ENCODE peak calls at places on chromosomes 16 and 17, in six cellular contexts. One of them, this sample, is unnamed.
A peak's percentile ranks its signal among the peaks of the same experiment; 100 is the strongest.

GRCh38 chr16:13957197-13958078 is 37.5 kb downstream of the ERCC4 start:
- DNase-seq in kidney: peak; percentile 93
- DNase-seq in psoas muscle: peak; percentile 80
- DNase-seq in aorta: peak; percentile 81
- DNase-seq in lower lobe of right lung: peak; percentile 78
- DNase-seq in OCI-LY7: no peak
- DNase-seq in this sample: peak; percentile 86

GRCh38 chr17:38730526-38731379 is 612 bp downstream of the CISD3 start:
- DNase-seq in kidney: peak; percentile 96
- DNase-seq in psoas muscle: peak; percentile 87
- DNase-seq in aorta: peak; percentile 75
- DNase-seq in lower lobe of right lung: peak; percentile 91
- DNase-seq in OCI-LY7: peak; percentile 25
- DNase-seq in this sample: peak; percentile 90

GRCh38 chr16:73339821-73340220 is 291.9 kb upstream of the ZFHX3 start:
- DNase-seq in kidney: no peak
- DNase-seq in psoas muscle: no peak
- DNase-seq in aorta: no peak
- DNase-seq in lower lobe of right lung: no peak
- DNase-seq in OCI-LY7: no peak
- DNase-seq in this sample: no peak

GRCh38 chr16:23324727-23325126 is 22.6 kb downstream of the SCNN1B start:
- DNase-seq in kidney: peak; percentile 41
- DNase-seq in psoas muscle: no peak
- DNase-seq in aorta: no peak
- DNase-seq in lower lobe of right lung: peak; percentile 90
- DNase-seq in OCI-LY7: no peak
- DNase-seq in this sample: peak; percentile 60

GRCh38 chr17:8621585-8621984 is 8.9 kb downstream of the MYH10 start:
- DNase-seq in kidney: no peak
- DNase-seq in psoas muscle: no peak
- DNase-seq in aorta: no peak
- DNase-seq in lower lobe of right lung: no peak
- DNase-seq in OCI-LY7: no peak
- DNase-seq in this sample: no peak

GRCh38 chr17:34781571-34782108 is 179.6 kb downstream of the CCT6B start:
- DNase-seq in kidney: no peak
- DNase-seq in psoas muscle: no peak
- DNase-seq in aorta: no peak
- DNase-seq in lower lobe of right lung: no peak
- DNase-seq in OCI-LY7: no peak
- DNase-seq in this sample: no peak

GRCh38 chr17:4035081-4035680 is 70.9 kb upstream of the ATP2A3 start:
- DNase-seq in kidney: no peak
- DNase-seq in psoas muscle: no peak
- DNase-seq in aorta: no peak
- DNase-seq in lower lobe of right lung: no peak
- DNase-seq in OCI-LY7: no peak
- DNase-seq in this sample: no peak

GRCh38 chr17:40844671-40845107 is 22.3 kb upstream of the KRT10 start:
- DNase-seq in kidney: no peak
- DNase-seq in psoas muscle: no peak
- DNase-seq in aorta: no peak
- DNase-seq in lower lobe of right lung: no peak
- DNase-seq in OCI-LY7: no peak
- DNase-seq in this sample: no peak

GRCh38 chr16:57800213-57801097 is 1.8 kb downstream of the KIFC3 start:
- DNase-seq in kidney: peak; percentile 66
- DNase-seq in psoas muscle: no peak
- DNase-seq in aorta: peak; percentile 44
- DNase-seq in lower lobe of right lung: peak; percentile 41
- DNase-seq in OCI-LY7: no peak
- DNase-seq in this sample: no peak

GRCh38 chr17:39767147-39767546 is 29.4 kb downstream of the GRB7 start:
- DNase-seq in kidney: no peak
- DNase-seq in psoas muscle: no peak
- DNase-seq in aorta: no peak
- DNase-seq in lower lobe of right lung: no peak
- DNase-seq in OCI-LY7: no peak
- DNase-seq in this sample: no peak

GRCh38 chr17:9833922-9834321 is 8.2 kb downstream of the GLP2R start:
- DNase-seq in kidney: no peak
- DNase-seq in psoas muscle: no peak
- DNase-seq in aorta: no peak
- DNase-seq in lower lobe of right lung: no peak
- DNase-seq in OCI-LY7: no peak
- DNase-seq in this sample: no peak

GRCh38 chr16:70635356-70636016 is 10.9 kb upstream of the IL34 start:
- DNase-seq in kidney: no peak
- DNase-seq in psoas muscle: no peak
- DNase-seq in aorta: peak; percentile 65
- DNase-seq in lower lobe of right lung: no peak
- DNase-seq in OCI-LY7: no peak
- DNase-seq in this sample: no peak

GRCh38 chr16:86826931-86827330 is 248.6 kb downstream of the FOXL1 start:
- DNase-seq in kidney: no peak
- DNase-seq in psoas muscle: no peak
- DNase-seq in aorta: no peak
- DNase-seq in lower lobe of right lung: no peak
- DNase-seq in OCI-LY7: no peak
- DNase-seq in this sample: no peak

GRCh38 chr17:29357232-29357631 is 32.9 kb upstream of the TAOK1 start:
- DNase-seq in kidney: no peak
- DNase-seq in psoas muscle: no peak
- DNase-seq in aorta: no peak
- DNase-seq in lower lobe of right lung: no peak
- DNase-seq in OCI-LY7: no peak
- DNase-seq in this sample: no peak

GRCh38 chr17:80878876-80879722 is 112.5 kb upstream of the CHMP6 start:
- DNase-seq in kidney: peak; percentile 46
- DNase-seq in psoas muscle: peak; percentile 33
- DNase-seq in aorta: no peak
- DNase-seq in lower lobe of right lung: no peak
- DNase-seq in OCI-LY7: no peak
- DNase-seq in this sample: peak; percentile 33

GRCh38 chr17:55410722-55411462 is 10.7 kb downstream of the MMD start:
- DNase-seq in kidney: no peak
- DNase-seq in psoas muscle: no peak
- DNase-seq in aorta: no peak
- DNase-seq in lower lobe of right lung: no peak
- DNase-seq in OCI-LY7: no peak
- DNase-seq in this sample: no peak

GRCh38 chr16:53768593-53768992 is 64.6 kb downstream of the FTO start:
- DNase-seq in kidney: no peak
- DNase-seq in psoas muscle: no peak
- DNase-seq in aorta: no peak
- DNase-seq in lower lobe of right lung: no peak
- DNase-seq in OCI-LY7: no peak
- DNase-seq in this sample: no peak

GRCh38 chr16:78072275-78072674 is 27.2 kb upstream of the WWOX start:
- DNase-seq in kidney: no peak
- DNase-seq in psoas muscle: no peak
- DNase-seq in aorta: no peak
- DNase-seq in lower lobe of right lung: no peak
- DNase-seq in OCI-LY7: no peak
- DNase-seq in this sample: no peak

DNA sequence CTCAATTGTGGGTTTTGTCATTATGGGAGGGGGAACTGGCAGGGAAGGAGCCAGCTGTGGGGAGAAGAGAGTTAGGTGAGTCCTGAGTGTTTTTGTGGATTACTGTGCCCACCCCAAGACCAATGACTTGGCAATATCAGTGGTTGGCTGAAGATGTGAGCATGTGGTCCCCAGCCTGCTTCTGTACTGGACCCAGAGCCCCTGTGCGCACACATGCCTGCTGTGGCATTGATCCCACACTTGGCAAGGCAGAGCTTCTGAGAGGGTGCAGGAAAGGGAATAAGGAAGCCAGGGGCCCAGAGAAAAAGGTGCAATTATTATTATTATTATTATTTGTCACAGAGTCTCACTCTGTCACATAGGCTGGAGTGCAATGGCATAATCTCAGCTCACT is 1.3 kb downstream of the PRAC1 start:
- DNase-seq in kidney: no peak
- DNase-seq in psoas muscle: no peak
- DNase-seq in aorta: no peak
- DNase-seq in lower lobe of right lung: no peak
- DNase-seq in OCI-LY7: no peak
- DNase-seq in this sample: no peak
- H3K4me1 ChIP-seq in kidney: peaks cover 7% of the 10 kb centered on the region
- H3K4me1 ChIP-seq in psoas muscle: peaks cover 12% of the 10 kb centered on the region
- H3K4me1 ChIP-seq in aorta: no peaks in the 10 kb centered on the region
- H3K4me1 ChIP-seq in lower lobe of right lung: peaks cover 41% of the 10 kb centered on the region
- H3K4me1 ChIP-seq in OCI-LY7: no peaks in the 10 kb centered on the region
- H3K4me1 ChIP-seq in this sample: no peaks in the 10 kb centered on the region

GRCh38 chr17:77645441-77646430 is 312.8 kb upstream of the TNRC6C start:
- DNase-seq in kidney: no peak
- DNase-seq in psoas muscle: no peak
- DNase-seq in aorta: no peak
- DNase-seq in lower lobe of right lung: no peak
- DNase-seq in OCI-LY7: no peak
- DNase-seq in this sample: no peak
- H3K4me1 ChIP-seq in kidney: no peaks in the 10 kb centered on the region
- H3K4me1 ChIP-seq in psoas muscle: no peaks in the 10 kb centered on the region
- H3K4me1 ChIP-seq in aorta: no peaks in the 10 kb centered on the region
- H3K4me1 ChIP-seq in lower lobe of right lung: no peaks in the 10 kb centered on the region
- H3K4me1 ChIP-seq in OCI-LY7: no peaks in the 10 kb centered on the region
- H3K4me1 ChIP-seq in this sample: no peaks in the 10 kb centered on the region

DNA sequence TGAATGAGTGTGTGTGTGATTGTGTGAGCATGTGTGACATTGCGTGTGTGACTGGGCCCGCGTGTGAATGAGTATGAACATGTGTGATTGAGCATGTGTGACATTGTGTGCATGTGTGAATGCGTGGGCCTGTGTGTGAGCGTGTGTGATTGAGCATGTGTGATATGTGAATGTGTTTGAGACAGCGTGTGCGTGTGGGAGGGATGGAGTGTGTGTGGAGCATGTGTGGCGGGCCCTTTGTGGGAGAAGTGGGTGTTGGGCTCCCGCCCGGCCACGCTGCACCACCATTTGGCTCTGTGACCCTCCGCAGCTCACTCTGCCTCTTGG is 22.7 kb upstream of the GSE1 start:
- DNase-seq in kidney: no peak
- DNase-seq in psoas muscle: no peak
- DNase-seq in aorta: no peak
- DNase-seq in lower lobe of right lung: no peak
- DNase-seq in OCI-LY7: no peak
- DNase-seq in this sample: no peak
- H3K4me1 ChIP-seq in kidney: peaks cover 3% of the 10 kb centered on the region
- H3K4me1 ChIP-seq in psoas muscle: peaks cover 15% of the 10 kb centered on the region
- H3K4me1 ChIP-seq in aorta: no peaks in the 10 kb centered on the region
- H3K4me1 ChIP-seq in lower lobe of right lung: peaks cover 10% of the 10 kb centered on the region
- H3K4me1 ChIP-seq in OCI-LY7: peaks cover 7% of the 10 kb centered on the region
- H3K4me1 ChIP-seq in this sample: peaks cover 6% of the 10 kb centered on the region

GRCh38 chr17:76072149-76072858 is at the start of gene SRP68:
- DNase-seq in kidney: peak; percentile 97
- DNase-seq in psoas muscle: peak; percentile 96
- DNase-seq in aorta: peak; percentile 95
- DNase-seq in lower lobe of right lung: peak; percentile 95
- DNase-seq in OCI-LY7: peak; percentile 90
- DNase-seq in this sample: peak; percentile 93
- H3K4me1 ChIP-seq in kidney: peaks cover 25% of the 10 kb centered on the region
- H3K4me1 ChIP-seq in psoas muscle: peaks cover 48% of the 10 kb centered on the region
- H3K4me1 ChIP-seq in aorta: no peaks in the 10 kb centered on the region
- H3K4me1 ChIP-seq in lower lobe of right lung: peaks cover 60% of the 10 kb centered on the region
- H3K4me1 ChIP-seq in OCI-LY7: peaks cover 20% of the 10 kb centered on the region
- H3K4me1 ChIP-seq in this sample: no peaks in the 10 kb centered on the region

DNA sequence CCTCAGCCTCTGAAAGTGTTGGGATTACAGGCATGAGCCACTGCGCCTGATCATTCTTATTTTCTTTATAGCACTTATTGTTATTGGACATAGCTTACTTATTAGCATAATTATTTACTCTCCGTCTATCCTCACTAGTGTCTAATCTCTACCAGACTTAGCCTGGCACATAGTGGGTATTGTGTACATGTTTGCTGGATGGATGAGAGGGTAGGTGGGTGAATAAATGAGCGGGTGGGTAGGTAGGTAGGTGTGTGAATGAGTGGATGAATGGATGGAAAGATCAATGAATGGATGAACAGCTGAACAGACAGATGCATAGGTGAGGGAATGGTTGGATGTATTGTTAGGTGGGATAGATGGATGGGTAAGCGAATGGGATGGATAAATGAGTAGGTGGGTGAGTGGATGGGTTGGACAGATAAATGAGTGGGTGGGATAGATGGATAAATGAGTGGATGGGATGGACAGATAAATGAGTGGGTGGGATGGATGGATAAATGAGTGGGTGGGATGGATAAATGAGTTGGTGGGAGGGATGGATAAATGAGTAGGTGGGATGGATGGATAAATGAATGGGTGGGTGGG is 51.9 kb downstream of the ABCC6 start:
- DNase-seq in kidney: no peak
- DNase-seq in psoas muscle: no peak
- DNase-seq in aorta: no peak
- DNase-seq in lower lobe of right lung: no peak
- DNase-seq in OCI-LY7: no peak
- DNase-seq in this sample: no peak
- H3K4me1 ChIP-seq in kidney: no peaks in the 10 kb centered on the region
- H3K4me1 ChIP-seq in psoas muscle: no peaks in the 10 kb centered on the region
- H3K4me1 ChIP-seq in aorta: no peaks in the 10 kb centered on the region
- H3K4me1 ChIP-seq in lower lobe of right lung: no peaks in the 10 kb centered on the region
- H3K4me1 ChIP-seq in OCI-LY7: no peaks in the 10 kb centered on the region
- H3K4me1 ChIP-seq in this sample: no peaks in the 10 kb centered on the region

GRCh38 chr17:18921912-18922451 is 30.0 kb upstream of the SLC5A10 start:
- DNase-seq in kidney: no peak
- DNase-seq in psoas muscle: no peak
- DNase-seq in aorta: no peak
- DNase-seq in lower lobe of right lung: no peak
- DNase-seq in OCI-LY7: peak; percentile 45
- DNase-seq in this sample: no peak
- H3K4me1 ChIP-seq in kidney: peaks cover 10% of the 10 kb centered on the region
- H3K4me1 ChIP-seq in psoas muscle: peaks cover 10% of the 10 kb centered on the region
- H3K4me1 ChIP-seq in aorta: no peaks in the 10 kb centered on the region
- H3K4me1 ChIP-seq in lower lobe of right lung: peaks cover 20% of the 10 kb centered on the region
- H3K4me1 ChIP-seq in OCI-LY7: peaks cover 60% of the 10 kb centered on the region
- H3K4me1 ChIP-seq in this sample: peaks cover 4% of the 10 kb centered on the region

GRCh38 chr16:802461-802860 is 1.9 kb upstream of the GNG13 start:
- DNase-seq in kidney: no peak
- DNase-seq in psoas muscle: no peak
- DNase-seq in aorta: no peak
- DNase-seq in lower lobe of right lung: no peak
- DNase-seq in OCI-LY7: no peak
- DNase-seq in this sample: no peak

GRCh38 chr16:805474-805873 is 4.9 kb upstream of the GNG13 start:
- DNase-seq in kidney: no peak
- DNase-seq in psoas muscle: no peak
- DNase-seq in aorta: no peak
- DNase-seq in lower lobe of right lung: no peak
- DNase-seq in OCI-LY7: no peak
- DNase-seq in this sample: no peak

GRCh38 chr16:802914-803750 is 2.6 kb upstream of the GNG13 start:
- DNase-seq in kidney: no peak
- DNase-seq in psoas muscle: no peak
- DNase-seq in aorta: no peak
- DNase-seq in lower lobe of right lung: no peak
- DNase-seq in OCI-LY7: no peak
- DNase-seq in this sample: no peak

GRCh38 chr16:804193-805048 is 3.9 kb upstream of the GNG13 start:
- DNase-seq in kidney: no peak
- DNase-seq in psoas muscle: no peak
- DNase-seq in aorta: no peak
- DNase-seq in lower lobe of right lung: no peak
- DNase-seq in OCI-LY7: no peak
- DNase-seq in this sample: no peak

GRCh38 chr16:803751-804075 is 3.2 kb upstream of the GNG13 start:
- DNase-seq in kidney: no peak
- DNase-seq in psoas muscle: no peak
- DNase-seq in aorta: no peak
- DNase-seq in lower lobe of right lung: no peak
- DNase-seq in OCI-LY7: no peak
- DNase-seq in this sample: no peak
- H3K4me1 ChIP-seq in kidney: peaks cover 3% of the 10 kb centered on the region
- H3K4me1 ChIP-seq in psoas muscle: no peaks in the 10 kb centered on the region
- H3K4me1 ChIP-seq in aorta: no peaks in the 10 kb centered on the region
- H3K4me1 ChIP-seq in lower lobe of right lung: peaks cover 23% of the 10 kb centered on the region
- H3K4me1 ChIP-seq in OCI-LY7: peaks cover under 1% of the 10 kb centered on the region
- H3K4me1 ChIP-seq in this sample: no peaks in the 10 kb centered on the region

This sample was measured in right cardiac atrium.